ENCODE peak calls at places on chromosomes 5 and 9, in six cellular contexts. A is activated CD4-positive, alpha-beta T cell treated with anti-CD3 and anti-CD28 coated beads for 4 hours; P is neural crest cell; J is cardiac fibroblast; S is mesothelial cell of epicardium; F is endothelial cell. Q is an unnamed sample.

GRCh38 chr5:54115768-54116403 is 194.5 kb downstream of the ARL15 start:
- DNase-seq in S (no peak), F (no peak), A (no peak), J (no peak), P (no peak), Q (no peak)

GRCh38 chr9:3876553-3876952 is 350.8 kb upstream of the RFX3 start:
- DNase-seq in S (no peak), A (no peak), F (no peak), J (no peak), P (no peak), Q (no peak)

GRCh38 chr5:424259-425110 is 18.5 kb upstream of the EXOC3 start:
- DNase-seq in J (no peak), P (no peak), S (no peak), F (no peak), A (no peak), Q (no peak)

GRCh38 chr9:74499111-74499601 is 2.0 kb downstream of the RORB start:
- DNase-seq in A (no peak), F (peak; percentile 22), S (no peak), P (peak; percentile 1), J (peak; percentile 17), Q (no peak)

GRCh38 chr5:145697251-145698016 is 137.7 kb downstream of the PRELID2 start:
- DNase-seq in S (no peak), J (peak; percentile 77), P (no peak), A (no peak), F (peak; percentile 29), Q (no peak)

GRCh38 chr5:172854451-172854871 is 20.4 kb downstream of the ERGIC1 start:
- DNase-seq in P (no peak), A (no peak), J (peak; percentile 52), F (no peak), S (no peak), Q (no peak)

GRCh38 chr5:160467555-160468418 is 46.1 kb downstream of the PTTG1 start:
- DNase-seq in P (no peak), F (peak; percentile 47), A (peak; percentile 71), J (peak; percentile 57), S (peak; percentile 26), Q (no peak)

GRCh38 chr5:759781-760362 is 24.7 kb downstream of the ZDHHC11B start:
- DNase-seq in P (no peak), F (no peak), S (peak; percentile 19), A (no peak), J (no peak), Q (no peak)

GRCh38 chr5:7904170-7904569 is 35.2 kb downstream of the MTRR start:
- DNase-seq in A (no peak), S (no peak), P (no peak), F (no peak), J (peak; percentile 57), Q (no peak)

GRCh38 chr9:129958771-129959170 is 84.2 kb downstream of the FNBP1 start:
- DNase-seq in J (no peak), F (no peak), P (no peak), A (no peak), S (no peak), Q (no peak)

GRCh38 chr5:99088309-99088708 is 159.5 kb upstream of the CHD1 start:
- DNase-seq in P (no peak), F (no peak), S (no peak), A (no peak), J (no peak), Q (no peak)

GRCh38 chr9:107242073-107243063 is 40.7 kb upstream of the RAD23B start:
- DNase-seq in S (no peak), A (no peak), J (no peak), F (no peak), P (no peak), Q (no peak)

GRCh38 chr5:132099905-132100304 is 26.3 kb downstream of the CSF2 start:
- DNase-seq in A (no peak), S (no peak), P (no peak), J (no peak), F (no peak), Q (no peak)

GRCh38 chr5:149399775-149400174 is 20.7 kb upstream of the IL17B start:
- DNase-seq in J (no peak), P (no peak), A (no peak), S (no peak), F (no peak), Q (no peak)

GRCh38 chr5:15594922-15595568 is 95.1 kb downstream of the FBXL7 start:
- DNase-seq in S (no peak), F (no peak), P (no peak), A (no peak), J (no peak), Q (no peak)

GRCh38 chr5:150640311-150641005 is at the start of gene SYNPO:
- DNase-seq in A (no peak), S (no peak), F (no peak), P (no peak), J (peak; percentile 98), Q (no peak)

GRCh38 chr5:142175039-142175438 is 66.5 kb downstream of the NDFIP1 start:
- DNase-seq in P (no peak), J (no peak), A (no peak), S (no peak), F (no peak), Q (no peak)

GRCh38 chr5:44847453-44847852 is 38.7 kb downstream of the MRPS30 start:
- DNase-seq in A (no peak), S (no peak), J (no peak), F (no peak), P (no peak), Q (no peak)

GRCh38 chr5:91373600-91373999 is 9.5 kb downstream of the ARRDC3 start:
- DNase-seq in S (no peak), F (no peak), J (no peak), A (no peak), P (no peak), Q (no peak)

Q was measured in NCI-H187.